ENCODE peak calls at places on chromosomes 2 and 18, in six cellular contexts. One of them, this sample, is unnamed.

GRCh38 chr2:17541514-17541950 is 1.0 kb downstream of the VSNL1 start:
- DNase-seq in esophagus squamous epithelium: no peak
- DNase-seq in A549: no peak
- DNase-seq in BE2C: no peak
- DNase-seq in DND-41: no peak
- DNase-seq in psoas muscle: no peak
- DNase-seq in this sample: no peak

GRCh38 chr2:241762933-241763369 is 13.7 kb upstream of the GAL3ST2 start:
- DNase-seq in esophagus squamous epithelium: no peak
- DNase-seq in DND-41: no peak
- DNase-seq in A549: no peak
- DNase-seq in BE2C: peak
- DNase-seq in psoas muscle: peak
- DNase-seq in this sample: no peak

GRCh38 chr2:191059308-191059707 is 45.3 kb upstream of the STAT1 start:
- DNase-seq in BE2C: no peak
- DNase-seq in A549: no peak
- DNase-seq in DND-41: no peak
- DNase-seq in esophagus squamous epithelium: no peak
- DNase-seq in psoas muscle: no peak
- DNase-seq in this sample: no peak

GRCh38 chr2:73516033-73516432 is 126.2 kb downstream of the NAT8 start:
- DNase-seq in BE2C: no peak
- DNase-seq in esophagus squamous epithelium: no peak
- DNase-seq in psoas muscle: no peak
- DNase-seq in A549: no peak
- DNase-seq in DND-41: no peak
- DNase-seq in this sample: no peak

GRCh38 chr2:158969162-158969716 is 799 bp downstream of the TANC1 start:
- DNase-seq in BE2C: no peak
- DNase-seq in esophagus squamous epithelium: no peak
- DNase-seq in A549: no peak
- DNase-seq in DND-41: peak
- DNase-seq in psoas muscle: no peak
- DNase-seq in this sample: no peak

GRCh38 chr2:12091201-12091806 is 344.9 kb downstream of the LPIN1 start:
- DNase-seq in BE2C: no peak
- DNase-seq in DND-41: no peak
- DNase-seq in A549: no peak
- DNase-seq in esophagus squamous epithelium: no peak
- DNase-seq in psoas muscle: no peak
- DNase-seq in this sample: peak

GRCh38 chr2:120935339-120936313 is 200.0 kb downstream of the GLI2 start:
- DNase-seq in esophagus squamous epithelium: no peak
- DNase-seq in BE2C: no peak
- DNase-seq in A549: peak
- DNase-seq in psoas muscle: no peak
- DNase-seq in DND-41: no peak
- DNase-seq in this sample: peak

GRCh38 chr18:58168221-58168620 is 124.2 kb downstream of the NEDD4L start:
- DNase-seq in A549: no peak
- DNase-seq in BE2C: no peak
- DNase-seq in psoas muscle: no peak
- DNase-seq in DND-41: no peak
- DNase-seq in esophagus squamous epithelium: no peak
- DNase-seq in this sample: no peak

GRCh38 chr2:113888641-113889470 is 1.0 kb upstream of the ACTR3 start:
- DNase-seq in psoas muscle: no peak
- DNase-seq in DND-41: no peak
- DNase-seq in A549: no peak
- DNase-seq in esophagus squamous epithelium: no peak
- DNase-seq in BE2C: no peak
- DNase-seq in this sample: no peak

GRCh38 chr2:212027681-212028628 is 510.6 kb downstream of the ERBB4 start:
- DNase-seq in A549: no peak
- DNase-seq in esophagus squamous epithelium: no peak
- DNase-seq in DND-41: no peak
- DNase-seq in psoas muscle: no peak
- DNase-seq in BE2C: no peak
- DNase-seq in this sample: peak

GRCh38 chr2:37795938-37796337 is 124.5 kb upstream of the CDC42EP3 start:
- DNase-seq in DND-41: no peak
- DNase-seq in psoas muscle: no peak
- DNase-seq in esophagus squamous epithelium: no peak
- DNase-seq in A549: no peak
- DNase-seq in BE2C: no peak
- DNase-seq in this sample: peak

GRCh38 chr2:179424571-179424970 is 159.9 kb upstream of the SESTD1 start:
- DNase-seq in A549: no peak
- DNase-seq in BE2C: no peak
- DNase-seq in DND-41: no peak
- DNase-seq in psoas muscle: no peak
- DNase-seq in esophagus squamous epithelium: no peak
- DNase-seq in this sample: no peak

GRCh38 chr2:236241181-236242056 is 22.8 kb downstream of the ASB18 start:
- DNase-seq in BE2C: no peak
- DNase-seq in DND-41: no peak
- DNase-seq in esophagus squamous epithelium: no peak
- DNase-seq in psoas muscle: no peak
- DNase-seq in A549: no peak
- DNase-seq in this sample: peak

GRCh38 chr2:236238756-236239155 is 25.4 kb downstream of the ASB18 start:
- DNase-seq in psoas muscle: no peak
- DNase-seq in esophagus squamous epithelium: no peak
- DNase-seq in DND-41: no peak
- DNase-seq in BE2C: no peak
- DNase-seq in A549: no peak
- DNase-seq in this sample: no peak

GRCh38 chr2:236240228-236240990 is 23.8 kb downstream of the ASB18 start:
- DNase-seq in A549: no peak
- DNase-seq in DND-41: no peak
- DNase-seq in esophagus squamous epithelium: no peak
- DNase-seq in BE2C: no peak
- DNase-seq in psoas muscle: peak
- DNase-seq in this sample: peak

GRCh38 chr2:236237468-236238190 is 26.6 kb downstream of the ASB18 start:
- DNase-seq in psoas muscle: peak
- DNase-seq in esophagus squamous epithelium: no peak
- DNase-seq in DND-41: no peak
- DNase-seq in A549: no peak
- DNase-seq in BE2C: no peak
- DNase-seq in this sample: no peak

DNA sequence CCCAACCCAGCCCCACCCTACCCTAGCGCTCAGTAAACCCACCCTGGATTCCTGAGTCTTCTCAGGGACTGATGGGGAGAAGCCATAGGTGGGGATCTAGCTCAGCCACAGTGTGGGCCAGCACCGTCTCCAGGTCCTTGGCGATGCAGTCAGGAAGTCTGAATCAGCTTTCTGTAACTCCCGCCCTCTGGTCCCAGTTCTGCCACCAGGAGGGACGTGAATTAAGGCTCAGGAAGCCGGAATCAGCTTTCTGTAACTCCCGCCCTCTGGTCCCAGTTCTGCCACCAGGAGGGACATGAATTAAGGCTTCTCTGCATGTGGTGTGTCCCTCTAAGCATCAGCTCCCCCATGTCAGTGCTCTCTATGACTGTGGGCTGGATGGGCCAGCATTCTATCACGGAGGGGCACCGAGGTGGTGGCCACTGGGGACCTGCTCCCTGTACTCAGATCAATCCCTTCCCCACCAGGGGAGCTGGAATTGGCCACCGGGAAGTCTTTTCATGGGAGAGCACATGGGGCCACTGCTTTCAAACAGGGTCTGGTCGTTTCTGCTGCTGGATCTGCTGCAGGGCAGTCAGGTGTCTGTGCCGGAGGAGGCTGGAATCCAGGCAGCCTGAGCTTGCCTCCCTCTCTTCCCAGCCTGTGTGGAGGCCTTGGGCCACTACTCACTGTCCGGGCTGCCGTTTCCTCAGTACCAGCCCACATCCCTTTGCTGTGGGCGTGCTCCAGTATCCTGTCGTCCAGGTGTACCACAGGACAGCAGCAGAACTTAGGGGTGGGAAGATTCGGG is 24.7 kb downstream of the ASB18 start:
- DNase-seq in psoas muscle: no peak
- DNase-seq in esophagus squamous epithelium: no peak
- DNase-seq in BE2C: no peak
- DNase-seq in A549: no peak
- DNase-seq in DND-41: no peak
- DNase-seq in this sample: no peak
- H3K4me3 ChIP-seq in psoas muscle: peak
- H3K4me3 ChIP-seq in esophagus squamous epithelium: no peak
- H3K4me3 ChIP-seq in BE2C: no peak
- H3K4me3 ChIP-seq in A549: no peak
- H3K4me3 ChIP-seq in DND-41: no peak
- H3K4me3 ChIP-seq in this sample: no peak

GRCh38 chr2:234950730-234951385 is 959 bp upstream of the SH3BP4 start:
- DNase-seq in psoas muscle: no peak
- DNase-seq in DND-41: no peak
- DNase-seq in A549: no peak
- DNase-seq in BE2C: no peak
- DNase-seq in esophagus squamous epithelium: no peak
- DNase-seq in this sample: peak
- TF ChIP-seq CTCF in psoas muscle: no peak
- TF ChIP-seq CTCF in DND-41: no peak
- TF ChIP-seq CTCF in A549: no peak
- TF ChIP-seq CTCF in BE2C: no peak
- TF ChIP-seq CTCF in esophagus squamous epithelium: no peak
- TF ChIP-seq CTCF in this sample: no peak

DNA sequence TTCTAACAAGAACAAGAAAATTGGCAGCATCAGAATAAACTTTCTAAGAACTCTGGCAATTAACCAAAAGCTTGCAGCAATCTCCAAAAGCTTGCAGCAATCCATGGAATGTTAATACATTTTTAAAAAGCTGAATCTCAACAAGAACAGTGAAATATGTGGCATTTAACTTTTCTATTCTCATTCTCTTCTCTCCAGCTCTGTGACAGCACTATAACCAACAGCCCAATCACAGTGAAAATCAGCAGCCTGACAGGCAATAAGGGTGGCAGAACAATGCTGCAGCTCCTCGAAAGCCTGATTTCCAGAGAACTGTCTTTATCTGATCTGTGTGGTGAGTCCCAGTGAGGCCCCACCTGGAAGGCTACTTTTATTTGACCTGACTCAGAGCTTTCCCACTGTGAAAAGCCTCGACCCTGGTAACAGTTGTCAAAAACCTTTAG is 60.0 kb downstream of the TMEM131 start:
- DNase-seq in psoas muscle: no peak
- DNase-seq in A549: peak
- DNase-seq in BE2C: peak
- DNase-seq in esophagus squamous epithelium: no peak
- DNase-seq in DND-41: peak
- DNase-seq in this sample: peak
- H3K4me3 ChIP-seq in psoas muscle: peak
- H3K4me3 ChIP-seq in A549: no peak
- H3K4me3 ChIP-seq in BE2C: no peak
- H3K4me3 ChIP-seq in esophagus squamous epithelium: no peak
- H3K4me3 ChIP-seq in DND-41: no peak
- H3K4me3 ChIP-seq in this sample: no peak

GRCh38 chr2:102592601-102593000 is 26.8 kb upstream of the SLC9A2 start:
- DNase-seq in psoas muscle: no peak
- DNase-seq in A549: peak
- DNase-seq in BE2C: no peak
- DNase-seq in DND-41: no peak
- DNase-seq in esophagus squamous epithelium: no peak
- DNase-seq in this sample: no peak
- TF ChIP-seq CTCF in psoas muscle: peak
- TF ChIP-seq CTCF in A549: peak
- TF ChIP-seq CTCF in BE2C: no peak
- TF ChIP-seq CTCF in DND-41: peak
- TF ChIP-seq CTCF in esophagus squamous epithelium: peak
- TF ChIP-seq CTCF in this sample: peak

GRCh38 chr2:230865324-230865765 is 603 bp downstream of the ITM2C start:
- DNase-seq in DND-41: no peak
- DNase-seq in A549: no peak
- DNase-seq in esophagus squamous epithelium: no peak
- DNase-seq in psoas muscle: no peak
- DNase-seq in BE2C: no peak
- DNase-seq in this sample: no peak
- H3K4me3 ChIP-seq in DND-41: peak
- H3K4me3 ChIP-seq in A549: peak
- H3K4me3 ChIP-seq in esophagus squamous epithelium: peak
- H3K4me3 ChIP-seq in psoas muscle: peak
- H3K4me3 ChIP-seq in BE2C: peak
- H3K4me3 ChIP-seq in this sample: peak

DNA sequence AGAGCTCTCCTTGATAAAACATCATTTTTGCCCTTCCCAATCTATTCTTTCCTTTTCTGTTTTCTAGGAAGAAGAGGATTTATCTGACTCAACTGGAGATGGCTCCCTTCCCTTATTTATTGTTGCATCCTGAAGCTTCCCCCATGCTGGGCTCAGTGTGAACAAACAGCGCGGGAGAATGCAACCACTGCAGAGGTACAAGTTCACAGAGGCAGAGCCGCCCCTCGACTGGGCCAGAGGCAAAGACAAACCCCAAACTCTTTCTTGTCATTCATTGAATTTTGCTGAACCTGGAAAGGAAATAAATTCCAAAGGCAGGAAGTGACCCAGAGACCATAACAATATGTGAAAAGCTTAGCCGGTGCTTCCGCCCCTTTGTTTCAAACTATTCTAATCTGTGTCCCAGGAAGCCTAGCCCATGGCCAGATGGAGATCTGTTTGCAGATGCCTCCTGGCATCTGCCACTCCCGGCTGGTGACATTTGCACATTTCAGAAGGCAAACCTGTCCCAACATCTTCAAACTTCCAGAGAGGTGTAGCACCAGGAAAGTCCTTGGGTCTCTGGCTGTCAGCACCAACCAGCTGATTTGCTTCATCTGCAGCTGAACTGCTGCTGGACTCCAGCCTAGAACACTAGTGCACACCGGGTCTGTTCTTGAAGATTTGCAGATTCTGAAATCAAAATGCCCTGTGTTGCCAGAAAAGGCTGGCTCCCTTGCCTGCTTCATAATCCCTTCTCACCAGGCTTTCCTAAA is 79.4 kb upstream of the MAP4K3 start:
- DNase-seq in DND-41: no peak
- DNase-seq in A549: no peak
- DNase-seq in BE2C: no peak
- DNase-seq in psoas muscle: peak
- DNase-seq in esophagus squamous epithelium: no peak
- DNase-seq in this sample: peak
- TF ChIP-seq CTCF in DND-41: no peak
- TF ChIP-seq CTCF in A549: peak
- TF ChIP-seq CTCF in BE2C: no peak
- TF ChIP-seq CTCF in psoas muscle: no peak
- TF ChIP-seq CTCF in esophagus squamous epithelium: no peak
- TF ChIP-seq CTCF in this sample: no peak